ENCODE peak calls at places on chromosomes 2 and 18, in five cellular contexts. Z, G, S, K and M are unnamed samples.

GRCh38 chr18:48324651-48325050 is 84.5 kb downstream of the ZBTB7C start:
- DNase-seq in Z (no peak), G (no peak), S (no peak), K (no peak), M (no peak)

GRCh38 chr2:205758498-205758897 is 76.2 kb downstream of the NRP2 start:
- DNase-seq in Z (no peak), G (no peak), S (no peak), K (no peak), M (no peak)

GRCh38 chr2:64485302-64485701 is 31.3 kb downstream of the LGALSL start:
- DNase-seq in Z (no peak), G (no peak), S (no peak), K (no peak), M (no peak)

GRCh38 chr2:18398833-18399232 is 161.6 kb downstream of the RDH14 start:
- DNase-seq in Z (no peak), G (no peak), S (no peak), K (no peak), M (no peak)

GRCh38 chr2:23601301-23601965 is 216.5 kb downstream of the KLHL29 start:
- DNase-seq in Z (no peak), G (no peak), S (no peak), K (no peak), M (no peak)

GRCh38 chr2:85994897-85995647 is 106.3 kb upstream of the ST3GAL5 start:
- DNase-seq in Z (no peak), G (no peak), S (no peak), K (no peak), M (no peak)

GRCh38 chr2:161416633-161417427 is 733 bp downstream of the TBR1 start:
- DNase-seq in Z (peak), G (peak), S (no peak), K (no peak), M (no peak)

GRCh38 chr2:237558918-237559645 is 7.3 kb upstream of the PRLH start:
- DNase-seq in Z (no peak), G (peak), S (no peak), K (no peak), M (no peak)

GRCh38 chr2:129866391-129866790 is 113.1 kb upstream of the RAB6C start:
- DNase-seq in Z (no peak), G (no peak), S (no peak), K (no peak), M (no peak)

GRCh38 chr2:55857766-55858165 is 65.8 kb downstream of the EFEMP1 start:
- DNase-seq in Z (no peak), G (no peak), S (no peak), K (no peak), M (no peak)

GRCh38 chr2:29601872-29602271 is 319.5 kb downstream of the ALK start:
- DNase-seq in Z (no peak), G (no peak), S (no peak), K (no peak), M (no peak)

GRCh38 chr2:173997269-173997668 is 32.1 kb upstream of the SP3 start:
- DNase-seq in Z (no peak), G (peak), S (no peak), K (no peak), M (peak)

GRCh38 chr2:241535871-241536639 is 22.5 kb upstream of the BOK start:
- DNase-seq in Z (no peak), G (no peak), S (no peak), K (no peak), M (no peak)

GRCh38 chr2:20291106-20291564 is 59.5 kb downstream of the PUM2 start:
- DNase-seq in Z (no peak), G (no peak), S (peak), K (peak), M (no peak)

GRCh38 chr2:234741976-234742375 is 209.8 kb upstream of the SH3BP4 start:
- DNase-seq in Z (no peak), G (no peak), S (no peak), K (no peak), M (no peak)

GRCh38 chr18:76203552-76203951 is 291.5 kb downstream of the ZNF516 start:
- DNase-seq in Z (no peak), G (no peak), S (no peak), K (no peak), M (no peak)